ENCODE peak calls at places on chromosome 15, in eight cellular contexts. One of them, this sample, is unnamed.
A peak's percentile ranks its signal among the peaks of the same experiment; 100 is the strongest.

GRCh38 chr15:35312355-35312754 is 227.3 kb upstream of the NANOGP8 start:
- DNase-seq in lower leg skin: no peak
- DNase-seq in foreskin fibroblast: peak; percentile 16
- DNase-seq in AG10803: no peak
- DNase-seq in right atrium auricular region: no peak
- DNase-seq in progenitor cell of endocrine pancreas: no peak
- DNase-seq in psoas muscle: no peak
- DNase-seq in B cell: no peak
- DNase-seq in this sample: no peak

GRCh38 chr15:58269455-58270414 is 131.6 kb downstream of the AQP9 start:
- DNase-seq in lower leg skin: no peak
- DNase-seq in foreskin fibroblast: peak; percentile 78
- DNase-seq in AG10803: peak; percentile 62
- DNase-seq in right atrium auricular region: no peak
- DNase-seq in progenitor cell of endocrine pancreas: peak; percentile 34
- DNase-seq in psoas muscle: no peak
- DNase-seq in B cell: no peak
- DNase-seq in this sample: no peak

GRCh38 chr15:100663066-100663465 is 60.7 kb downstream of the ASB7 start:
- DNase-seq in lower leg skin: no peak
- DNase-seq in foreskin fibroblast: peak; percentile 29
- DNase-seq in AG10803: no peak
- DNase-seq in right atrium auricular region: no peak
- DNase-seq in progenitor cell of endocrine pancreas: no peak
- DNase-seq in psoas muscle: no peak
- DNase-seq in B cell: no peak
- DNase-seq in this sample: no peak

GRCh38 chr15:48645558-48646330 is at the start of gene FBN1:
- DNase-seq in lower leg skin: peak; percentile 94
- DNase-seq in foreskin fibroblast: peak; percentile 94
- DNase-seq in AG10803: peak; percentile 94
- DNase-seq in right atrium auricular region: peak; percentile 87
- DNase-seq in progenitor cell of endocrine pancreas: peak; percentile 25
- DNase-seq in psoas muscle: peak; percentile 75
- DNase-seq in B cell: peak; percentile 9
- DNase-seq in this sample: peak; percentile 97

GRCh38 chr15:89575656-89576416 is 567 bp downstream of the TICRR start:
- DNase-seq in lower leg skin: peak; percentile 90
- DNase-seq in foreskin fibroblast: peak; percentile 43
- DNase-seq in AG10803: no peak
- DNase-seq in right atrium auricular region: no peak
- DNase-seq in progenitor cell of endocrine pancreas: no peak
- DNase-seq in psoas muscle: no peak
- DNase-seq in B cell: no peak
- DNase-seq in this sample: no peak

GRCh38 chr15:43406192-43406591 is 35.3 kb downstream of the TUBGCP4 start:
- DNase-seq in lower leg skin: no peak
- DNase-seq in foreskin fibroblast: peak; percentile 48
- DNase-seq in AG10803: peak; percentile 39
- DNase-seq in right atrium auricular region: no peak
- DNase-seq in progenitor cell of endocrine pancreas: no peak
- DNase-seq in psoas muscle: no peak
- DNase-seq in B cell: no peak
- DNase-seq in this sample: no peak

GRCh38 chr15:88450125-88450798 is 16.9 kb downstream of the MRPL46 start:
- DNase-seq in lower leg skin: peak; percentile 89
- DNase-seq in foreskin fibroblast: peak; percentile 82
- DNase-seq in AG10803: peak; percentile 68
- DNase-seq in right atrium auricular region: no peak
- DNase-seq in progenitor cell of endocrine pancreas: peak; percentile 71
- DNase-seq in psoas muscle: peak; percentile 40
- DNase-seq in B cell: peak; percentile 58
- DNase-seq in this sample: peak; percentile 87

GRCh38 chr15:58748787-58749531 is 548 bp downstream of the ADAM10 start:
- DNase-seq in lower leg skin: peak; percentile 91
- DNase-seq in foreskin fibroblast: peak; percentile 58
- DNase-seq in AG10803: peak; percentile 42
- DNase-seq in right atrium auricular region: peak; percentile 72
- DNase-seq in progenitor cell of endocrine pancreas: peak; percentile 54
- DNase-seq in psoas muscle: peak; percentile 49
- DNase-seq in B cell: peak; percentile 68
- DNase-seq in this sample: peak; percentile 88

GRCh38 chr15:44662478-44663409 is 718 bp downstream of the SPG11 start:
- DNase-seq in lower leg skin: peak; percentile 94
- DNase-seq in foreskin fibroblast: peak; percentile 70
- DNase-seq in AG10803: peak; percentile 47
- DNase-seq in right atrium auricular region: peak; percentile 74
- DNase-seq in progenitor cell of endocrine pancreas: peak; percentile 45
- DNase-seq in psoas muscle: peak; percentile 61
- DNase-seq in B cell: peak; percentile 89
- DNase-seq in this sample: peak; percentile 85

GRCh38 chr15:96421211-96421610 is 90.7 kb downstream of the NR2F2 start:
- DNase-seq in lower leg skin: no peak
- DNase-seq in foreskin fibroblast: peak; percentile 38
- DNase-seq in AG10803: peak; percentile 68
- DNase-seq in right atrium auricular region: no peak
- DNase-seq in progenitor cell of endocrine pancreas: no peak
- DNase-seq in psoas muscle: no peak
- DNase-seq in B cell: no peak
- DNase-seq in this sample: no peak

GRCh38 chr15:31034152-31034551 is 42.7 kb upstream of the MTMR10 start:
- DNase-seq in lower leg skin: no peak
- DNase-seq in foreskin fibroblast: peak; percentile 45
- DNase-seq in AG10803: peak; percentile 53
- DNase-seq in right atrium auricular region: no peak
- DNase-seq in progenitor cell of endocrine pancreas: no peak
- DNase-seq in psoas muscle: no peak
- DNase-seq in B cell: peak; percentile 24
- DNase-seq in this sample: no peak

GRCh38 chr15:26634319-26634718 is 138.5 kb downstream of the GABRB3 start:
- DNase-seq in lower leg skin: no peak
- DNase-seq in foreskin fibroblast: no peak
- DNase-seq in AG10803: no peak
- DNase-seq in right atrium auricular region: no peak
- DNase-seq in progenitor cell of endocrine pancreas: no peak
- DNase-seq in psoas muscle: no peak
- DNase-seq in B cell: no peak
- DNase-seq in this sample: no peak

GRCh38 chr15:78264304-78265136 is at the start of gene DNAJA4:
- DNase-seq in lower leg skin: peak; percentile 90
- DNase-seq in foreskin fibroblast: peak; percentile 63
- DNase-seq in AG10803: peak; percentile 32
- DNase-seq in right atrium auricular region: peak; percentile 66
- DNase-seq in progenitor cell of endocrine pancreas: no peak
- DNase-seq in psoas muscle: peak; percentile 76
- DNase-seq in B cell: peak; percentile 79
- DNase-seq in this sample: no peak
- TF ChIP-seq CTCF in lower leg skin: no peak
- TF ChIP-seq CTCF in foreskin fibroblast: no peak
- TF ChIP-seq CTCF in AG10803: peak; percentile 5
- TF ChIP-seq CTCF in right atrium auricular region: peak; percentile 51
- TF ChIP-seq CTCF in progenitor cell of endocrine pancreas: no peak
- TF ChIP-seq CTCF in psoas muscle: no peak
- TF ChIP-seq CTCF in B cell: no peak
- TF ChIP-seq CTCF in this sample: no peak

GRCh38 chr15:51286816-51287215 is 51.6 kb downstream of the CYP19A1 start:
- DNase-seq in lower leg skin: no peak
- DNase-seq in foreskin fibroblast: no peak
- DNase-seq in AG10803: no peak
- DNase-seq in right atrium auricular region: no peak
- DNase-seq in progenitor cell of endocrine pancreas: no peak
- DNase-seq in psoas muscle: no peak
- DNase-seq in B cell: no peak
- DNase-seq in this sample: no peak
- TF ChIP-seq CTCF in lower leg skin: no peak
- TF ChIP-seq CTCF in foreskin fibroblast: no peak
- TF ChIP-seq CTCF in AG10803: no peak
- TF ChIP-seq CTCF in right atrium auricular region: peak; percentile 25
- TF ChIP-seq CTCF in progenitor cell of endocrine pancreas: peak; percentile 12
- TF ChIP-seq CTCF in psoas muscle: no peak
- TF ChIP-seq CTCF in B cell: no peak
- TF ChIP-seq CTCF in this sample: no peak

DNA sequence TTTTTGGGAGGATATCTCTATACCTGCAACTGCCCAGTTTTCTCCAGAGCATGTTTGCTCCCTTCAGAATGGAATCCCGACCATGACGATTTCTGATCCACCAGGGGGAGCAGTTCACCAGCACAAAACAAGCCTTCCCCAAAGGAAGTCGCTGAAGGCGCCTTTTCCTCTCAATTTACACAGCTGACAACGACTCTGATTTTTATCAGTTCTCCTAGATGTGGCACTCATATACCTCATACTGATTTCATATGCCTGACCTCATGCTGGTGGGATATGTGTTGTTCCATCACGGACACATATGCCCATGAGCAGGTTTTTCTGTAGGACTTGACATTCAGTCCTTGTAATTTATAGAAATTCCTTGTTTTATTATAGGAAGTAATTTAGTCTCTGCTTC is 1028.2 kb downstream of the MCTP2 start:
- DNase-seq in lower leg skin: peak; percentile 88
- DNase-seq in foreskin fibroblast: peak; percentile 90
- DNase-seq in AG10803: peak; percentile 77
- DNase-seq in right atrium auricular region: peak; percentile 71
- DNase-seq in progenitor cell of endocrine pancreas: peak; percentile 36
- DNase-seq in psoas muscle: peak; percentile 31
- DNase-seq in B cell: peak; percentile 42
- DNase-seq in this sample: no peak
- TF ChIP-seq CTCF in lower leg skin: no peak
- TF ChIP-seq CTCF in foreskin fibroblast: peak; percentile 69
- TF ChIP-seq CTCF in AG10803: peak; percentile 85
- TF ChIP-seq CTCF in right atrium auricular region: peak; percentile 82
- TF ChIP-seq CTCF in progenitor cell of endocrine pancreas: peak; percentile 91
- TF ChIP-seq CTCF in psoas muscle: peak; percentile 78
- TF ChIP-seq CTCF in B cell: peak; percentile 52
- TF ChIP-seq CTCF in this sample: peak; percentile 90

DNA sequence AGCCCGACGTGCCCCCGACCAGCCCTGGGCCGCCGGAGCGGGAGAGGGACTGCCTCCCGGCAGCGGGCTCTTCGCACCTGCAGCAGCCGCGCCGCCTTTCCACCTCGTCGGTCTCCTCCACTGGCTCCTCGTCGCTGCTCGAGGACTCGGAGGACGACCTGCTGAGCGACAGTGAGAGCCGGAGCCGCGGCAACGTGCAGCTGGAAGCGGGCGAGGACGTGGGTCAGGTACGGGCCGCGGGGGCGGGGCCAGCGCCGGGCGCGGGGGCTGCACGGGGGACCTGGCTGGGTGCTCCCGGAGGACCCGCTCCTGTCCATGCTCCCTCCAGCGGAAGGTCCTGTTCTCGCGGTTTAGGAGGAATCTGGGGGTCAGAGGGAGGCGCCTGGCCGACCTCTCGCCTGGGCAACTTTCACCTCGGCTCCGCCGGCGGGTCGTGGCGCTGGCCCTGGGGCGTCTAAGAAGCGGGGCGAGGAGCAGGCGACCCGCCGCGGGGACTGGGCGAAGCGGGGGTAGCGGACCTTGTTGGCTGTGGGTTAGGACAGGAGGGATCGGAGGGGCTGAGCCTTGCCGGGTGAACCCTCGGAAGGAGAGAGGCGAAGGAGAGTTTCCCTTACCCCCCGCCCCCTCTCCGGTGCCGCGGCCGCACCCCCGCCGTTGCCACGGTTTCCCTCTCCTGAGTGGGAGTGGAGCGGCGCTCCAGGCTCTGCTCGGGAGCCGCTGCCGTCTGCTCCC is 682 bp downstream of the ITPKA start:
- DNase-seq in lower leg skin: no peak
- DNase-seq in foreskin fibroblast: peak; percentile 51
- DNase-seq in AG10803: no peak
- DNase-seq in right atrium auricular region: no peak
- DNase-seq in progenitor cell of endocrine pancreas: peak; percentile 52
- DNase-seq in psoas muscle: peak; percentile 30
- DNase-seq in B cell: peak; percentile 60
- DNase-seq in this sample: no peak
- TF ChIP-seq CTCF in lower leg skin: no peak
- TF ChIP-seq CTCF in foreskin fibroblast: no peak
- TF ChIP-seq CTCF in AG10803: no peak
- TF ChIP-seq CTCF in right atrium auricular region: no peak
- TF ChIP-seq CTCF in progenitor cell of endocrine pancreas: peak; percentile 25
- TF ChIP-seq CTCF in psoas muscle: no peak
- TF ChIP-seq CTCF in B cell: no peak
- TF ChIP-seq CTCF in this sample: no peak

GRCh38 chr15:93037341-93038063 is 51.5 kb downstream of the RGMA start:
- DNase-seq in lower leg skin: peak; percentile 87
- DNase-seq in foreskin fibroblast: peak; percentile 74
- DNase-seq in AG10803: peak; percentile 52
- DNase-seq in right atrium auricular region: peak; percentile 74
- DNase-seq in progenitor cell of endocrine pancreas: no peak
- DNase-seq in psoas muscle: peak; percentile 69
- DNase-seq in B cell: no peak
- DNase-seq in this sample: no peak
- TF ChIP-seq CTCF in lower leg skin: no peak
- TF ChIP-seq CTCF in foreskin fibroblast: peak; percentile 29
- TF ChIP-seq CTCF in AG10803: peak; percentile 36
- TF ChIP-seq CTCF in right atrium auricular region: peak; percentile 34
- TF ChIP-seq CTCF in progenitor cell of endocrine pancreas: no peak
- TF ChIP-seq CTCF in psoas muscle: peak; percentile 20
- TF ChIP-seq CTCF in B cell: no peak
- TF ChIP-seq CTCF in this sample: peak; percentile 41

This sample was measured in osteocyte.